ENCODE peak calls at places on chromosomes 3 and 15, in seven cellular contexts. G is progenitor cell of endocrine pancreas, E is AG04450, Y is mucosa of descending colon, U is PC-3, Z is D721Med, B is LNCaP clone FGC. W is an unnamed sample.

GRCh38 chr15:96125681-96126080 is 204.8 kb upstream of the NR2F2 start:
- DNase-seq in Y (no peak), U (peak), E (no peak), B (no peak), Z (no peak), G (no peak), W (no peak)

GRCh38 chr3:184724662-184725061 is 12.8 kb upstream of the MAGEF1 start:
- DNase-seq in B (no peak), G (no peak), E (no peak), Y (no peak), Z (no peak), U (no peak), W (no peak)

GRCh38 chr3:61568127-61568526 is 6.8 kb downstream of the PTPRG start:
- DNase-seq in E (no peak), U (no peak), Z (no peak), G (no peak), B (no peak), Y (no peak), W (no peak)

GRCh38 chr3:129022114-129022994 is 21.2 kb downstream of the EFCC1 start:
- DNase-seq in G (no peak), B (no peak), Z (no peak), U (no peak), Y (peak), E (peak), W (no peak)

GRCh38 chr3:32411442-32411841 is 19.8 kb downstream of the CMTM7 start:
- DNase-seq in Y (no peak), U (no peak), G (no peak), E (no peak), Z (no peak), B (no peak), W (no peak)

GRCh38 chr3:6921041-6921440 is 60.1 kb downstream of the GRM7 start:
- DNase-seq in Y (no peak), Z (no peak), B (peak), G (no peak), U (no peak), E (no peak), W (no peak)

GRCh38 chr3:195914648-195915473 is 6.5 kb upstream of the TNK2 start:
- DNase-seq in E (peak), G (peak), B (peak), U (peak), Z (peak), Y (peak), W (peak)

GRCh38 chr3:117165611-117166051 is 456.1 kb downstream of the TUSC7 start:
- DNase-seq in Y (no peak), Z (no peak), E (no peak), B (no peak), U (no peak), G (no peak), W (no peak)

GRCh38 chr3:14158370-14158769 is 20.0 kb downstream of the XPC start:
- DNase-seq in Y (no peak), E (no peak), U (no peak), B (no peak), G (no peak), Z (no peak), W (no peak)

GRCh38 chr3:51386159-51386851 is 1.2 kb downstream of the MANF start:
- DNase-seq in U (no peak), G (no peak), Y (no peak), B (no peak), E (no peak), Z (no peak), W (no peak)

GRCh38 chr15:34610388-34610787 is 26.9 kb upstream of the GOLGA8B start:
- DNase-seq in E (no peak), U (peak), Y (no peak), G (no peak), Z (no peak), B (no peak), W (no peak)

GRCh38 chr15:87733005-87733404 is 523.5 kb downstream of the NTRK3 start:
- DNase-seq in U (no peak), B (no peak), Z (no peak), G (no peak), E (no peak), Y (no peak), W (no peak)

GRCh38 chr15:73048624-73049295 is 3.5 kb upstream of the NEO1 start:
- DNase-seq in U (no peak), G (no peak), Z (no peak), Y (no peak), B (no peak), E (no peak), W (no peak)

GRCh38 chr15:40825661-40826088 is 2.8 kb downstream of the PPP1R14D start:
- DNase-seq in U (peak), B (no peak), Z (no peak), G (no peak), Y (peak), E (peak), W (peak)

GRCh38 chr15:40819048-40819447 is 9.5 kb downstream of the PPP1R14D start:
- DNase-seq in Y (no peak), Z (no peak), E (no peak), B (no peak), G (no peak), U (no peak), W (no peak)

GRCh38 chr15:40826123-40827075 is 2.1 kb downstream of the PPP1R14D start:
- DNase-seq in U (no peak), Y (no peak), G (no peak), Z (no peak), B (no peak), E (no peak), W (no peak)

GRCh38 chr15:40821195-40821594 is 7.3 kb downstream of the PPP1R14D start:
- DNase-seq in G (no peak), Z (no peak), Y (no peak), B (no peak), U (no peak), E (no peak), W (no peak)

GRCh38 chr15:40823572-40824343 is 4.8 kb downstream of the PPP1R14D start:
- DNase-seq in Z (no peak), E (no peak), B (no peak), Y (no peak), G (no peak), U (peak), W (no peak)
- TF ChIP-seq CTCF in Z (no peak), E (no peak), B (no peak), Y (no peak), G (no peak), U (peak), W (no peak)

DNA sequence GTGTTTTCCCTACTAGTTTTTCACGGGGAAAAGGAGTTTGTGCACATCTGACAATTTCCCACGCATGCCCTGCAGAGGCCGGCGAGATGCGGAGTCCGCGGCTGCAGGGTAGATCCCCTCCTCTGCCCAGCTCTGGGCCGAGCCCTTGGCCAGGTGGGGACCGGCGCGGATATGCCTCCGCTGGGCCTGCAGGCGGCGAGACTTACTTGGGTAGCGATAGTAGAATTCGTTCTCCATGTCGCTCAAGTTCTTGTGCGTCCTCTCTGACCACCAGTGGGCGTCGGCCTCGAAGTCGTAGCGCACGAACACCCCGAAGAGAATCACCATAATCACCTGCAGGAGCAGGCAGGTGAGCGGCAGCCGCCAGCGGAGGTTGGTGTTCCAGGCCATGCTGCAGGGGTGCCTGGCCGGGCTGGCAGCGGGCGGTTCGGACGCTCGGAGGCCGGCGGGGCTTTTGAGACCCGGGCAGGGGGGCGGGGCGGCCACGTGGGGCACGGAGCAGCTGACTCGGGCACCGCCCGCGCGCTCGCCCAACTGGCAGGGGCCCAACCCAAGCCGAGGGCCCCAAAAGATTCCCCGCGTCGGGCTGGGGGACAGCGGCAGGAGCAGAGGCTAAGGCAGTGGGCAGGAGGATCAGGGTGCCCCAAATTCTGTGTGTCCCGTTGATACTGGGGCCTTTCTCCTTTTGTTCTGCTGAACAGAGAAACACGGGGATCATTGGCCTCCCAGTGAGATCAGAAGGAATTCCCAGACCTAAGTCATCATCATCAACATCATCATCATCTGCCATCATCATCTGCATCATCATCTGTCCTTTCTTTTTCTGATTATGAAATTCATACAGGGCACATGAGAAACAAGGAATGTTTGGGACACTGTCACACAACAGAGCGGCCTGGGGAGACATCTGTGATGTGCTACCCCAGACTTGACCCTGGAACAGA is at the start of gene RHCG:
- DNase-seq in G (peak), B (no peak), Z (no peak), Y (peak), E (no peak), U (no peak), W (no peak)
- TF ChIP-seq CTCF in G (peak), B (no peak), Z (peak), Y (no peak), E (peak), U (no peak), W (peak)

GRCh38 chr3:148158210-148158609 is 539.5 kb upstream of the AGTR1 start:
- DNase-seq in U (peak), Y (no peak), Z (no peak), G (no peak), E (peak), B (no peak), W (no peak)

GRCh38 chr3:148162132-148162531 is 535.6 kb upstream of the AGTR1 start:
- DNase-seq in B (no peak), G (no peak), E (no peak), Y (no peak), U (no peak), Z (no peak), W (no peak)
- TF ChIP-seq CTCF in B (peak), G (no peak), E (no peak), Y (no peak), U (peak), Z (peak), W (no peak)

GRCh38 chr15:57592836-57593420 is 1.2 kb downstream of the MYZAP start:
- DNase-seq in B (no peak), E (no peak), Z (no peak), G (no peak), Y (no peak), U (no peak), W (no peak)

GRCh38 chr15:57589276-57590073 is 2.2 kb upstream of the MYZAP start:
- DNase-seq in Y (no peak), B (no peak), G (no peak), E (no peak), Z (no peak), U (no peak), W (no peak)

GRCh38 chr15:57592426-57592825 is 722 bp downstream of the MYZAP start:
- DNase-seq in B (no peak), E (no peak), U (no peak), Z (no peak), G (no peak), Y (no peak), W (no peak)

GRCh38 chr15:57591237-57591821 is 375 bp upstream of the MYZAP start:
- DNase-seq in U (peak), Z (no peak), G (no peak), Y (no peak), B (no peak), E (no peak), W (no peak)

GRCh38 chr15:57591822-57592367 is at the start of gene MYZAP:
- DNase-seq in Z (peak), G (peak), U (peak), Y (peak), E (no peak), B (no peak), W (no peak)
- TF ChIP-seq CTCF in Z (no peak), G (no peak), U (no peak), Y (no peak), E (no peak), B (no peak), W (no peak)

DNA sequence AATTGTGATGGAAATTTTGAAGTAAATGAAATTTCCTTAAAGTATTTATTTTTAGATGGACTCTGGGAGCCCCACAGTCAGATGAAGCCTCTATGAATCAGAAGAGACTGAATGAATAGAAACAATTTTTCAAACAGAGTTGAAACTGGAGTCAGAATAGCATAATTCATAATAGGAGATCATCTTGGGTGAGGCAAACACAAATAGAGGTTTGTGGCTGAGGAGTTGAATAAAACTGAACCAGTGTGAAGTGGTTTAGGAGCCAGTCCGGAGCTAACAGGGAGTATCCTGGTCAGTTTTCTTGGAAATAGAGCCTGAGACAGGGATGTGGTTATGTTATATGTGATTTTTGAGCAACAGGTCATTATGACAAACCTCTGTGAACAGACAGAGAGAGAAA is 39.1 kb downstream of the SAMMSON start:
- DNase-seq in G (no peak), E (no peak), U (no peak), B (no peak), Z (no peak), Y (no peak), W (no peak)
- TF ChIP-seq CTCF in G (no peak), E (no peak), U (no peak), B (no peak), Z (no peak), Y (no peak), W (no peak)

GRCh38 chr3:46519952-46520351 is 22.2 kb downstream of the RTP3 start:
- DNase-seq in E (no peak), Z (no peak), U (no peak), Y (no peak), G (no peak), B (no peak), W (no peak)
- TF ChIP-seq CTCF in E (no peak), Z (no peak), U (no peak), Y (no peak), G (no peak), B (no peak), W (no peak)

GRCh38 chr3:46847744-46848143 is 15.5 kb downstream of the MYL3 start:
- DNase-seq in B (no peak), Y (peak), Z (no peak), G (no peak), E (no peak), U (no peak), W (no peak)

GRCh38 chr3:46846624-46847542 is 16.4 kb downstream of the MYL3 start:
- DNase-seq in Y (no peak), B (no peak), E (no peak), Z (no peak), G (no peak), U (no peak), W (no peak)

GRCh38 chr3:46849098-46849631 is 14.1 kb downstream of the MYL3 start:
- DNase-seq in Y (peak), B (no peak), E (no peak), U (no peak), G (peak), Z (no peak), W (no peak)

GRCh38 chr3:46849686-46850467 is 13.4 kb downstream of the MYL3 start:
- DNase-seq in E (no peak), Z (no peak), G (no peak), Y (no peak), B (no peak), U (no peak), W (no peak)

DNA sequence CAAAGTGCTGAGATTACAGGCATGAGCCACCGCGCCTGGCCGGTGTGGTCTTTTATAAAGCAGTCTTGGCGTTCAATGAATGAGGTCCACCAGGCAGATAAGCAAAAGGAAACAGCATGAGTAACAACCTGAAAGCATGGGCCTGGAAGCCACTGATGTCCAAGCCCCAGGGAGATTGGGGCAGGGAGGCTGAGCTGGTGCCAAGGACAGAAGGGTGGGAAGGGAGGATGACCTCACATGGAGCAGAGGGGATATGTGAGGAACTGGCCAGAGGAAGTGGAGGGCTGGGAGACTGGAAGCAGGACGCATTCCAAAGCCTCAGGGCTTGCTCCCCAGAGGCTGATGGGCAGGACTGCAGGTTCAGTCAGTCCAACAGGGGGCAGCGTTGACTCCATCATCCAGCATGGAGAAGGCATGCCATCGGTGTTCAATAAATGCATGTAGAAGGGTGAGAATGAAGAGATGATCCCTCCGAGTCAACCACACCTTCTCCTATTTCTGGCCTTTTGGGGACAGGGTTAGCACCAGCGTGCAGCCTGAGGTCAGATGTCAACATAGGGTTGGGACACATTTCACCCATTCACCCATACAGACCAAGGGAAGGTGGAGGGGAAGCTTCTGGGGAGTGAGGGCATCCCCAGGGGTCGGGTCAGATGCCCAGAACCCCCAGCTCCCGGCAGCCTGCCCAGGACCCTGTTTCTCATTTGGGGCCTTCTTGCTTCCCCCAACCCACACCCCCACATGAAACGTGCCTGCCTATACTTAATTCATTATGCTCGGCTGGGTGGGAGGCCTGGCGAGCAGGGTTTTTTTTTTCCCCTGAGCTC is 14.8 kb downstream of the MYL3 start:
- DNase-seq in Y (peak), Z (no peak), B (no peak), E (no peak), U (peak), G (no peak), W (no peak)
- TF ChIP-seq CTCF in Y (no peak), Z (no peak), B (peak), E (peak), U (peak), G (peak), W (peak)

GRCh38 chr3:58124387-58124786 is 86.4 kb downstream of the DNASE1L3 start:
- DNase-seq in G (no peak), Y (no peak), Z (no peak), B (no peak), E (no peak), U (no peak), W (no peak)
- TF ChIP-seq CTCF in G (no peak), Y (no peak), Z (no peak), B (no peak), E (no peak), U (no peak), W (no peak)